ENCODE peak calls at places on chromosomes 11 and 22, in eight cellular contexts. W, Q, O, B, S, E, U and L are unnamed samples.

GRCh38 chr22:45878051-45878764 is 98.8 kb downstream of the WNT7B start:
- DNase-seq in O (no peak), S (no peak), Q (peak), B (no peak), U (no peak), W (no peak), E (no peak), L (peak)

GRCh38 chr11:32990481-32990880 is 25.2 kb upstream of the DEPDC7 start:
- DNase-seq in B (no peak), Q (no peak), O (no peak), U (no peak), W (no peak), E (no peak), S (no peak), L (no peak)

GRCh38 chr11:118927554-118928107 is 1.9 kb upstream of the BCL9L start:
- DNase-seq in O (no peak), S (no peak), U (no peak), Q (no peak), B (no peak), E (no peak), W (no peak), L (no peak)

GRCh38 chr11:12137938-12138731 is 27.7 kb downstream of the MICAL2 start:
- DNase-seq in B (no peak), S (no peak), O (peak), E (no peak), W (no peak), U (no peak), Q (no peak), L (peak)

GRCh38 chr11:31419669-31420068 is 50.0 kb downstream of the DNAJC24 start:
- DNase-seq in E (no peak), O (no peak), B (no peak), S (no peak), Q (no peak), U (no peak), W (no peak), L (no peak)

GRCh38 chr11:135008412-135008811 is 596.4 kb upstream of the B3GAT1 start:
- DNase-seq in U (no peak), B (no peak), E (no peak), W (no peak), S (no peak), Q (no peak), O (no peak), L (no peak)

GRCh38 chr11:69130586-69131566 is 24.9 kb upstream of the SMIM38 start:
- DNase-seq in B (no peak), S (no peak), W (no peak), U (peak), Q (no peak), E (no peak), O (no peak), L (peak)

GRCh38 chr11:29319231-29319630 is 697.6 kb downstream of the KCNA4 start:
- DNase-seq in S (no peak), B (no peak), Q (no peak), U (no peak), O (no peak), W (no peak), E (no peak), L (no peak)

GRCh38 chr11:35619030-35619753 is 932 bp downstream of the FJX1 start:
- DNase-seq in B (peak), U (peak), S (peak), Q (no peak), O (no peak), E (no peak), W (no peak), L (peak)

GRCh38 chr22:49752598-49753091 is 75.0 kb downstream of the BRD1 start:
- DNase-seq in O (no peak), E (no peak), Q (no peak), B (no peak), S (no peak), U (no peak), W (no peak), L (no peak)

GRCh38 chr11:1881442-1882264 is 10.0 kb downstream of the PRR33 start:
- DNase-seq in E (no peak), B (peak), S (no peak), Q (no peak), O (no peak), U (no peak), W (no peak), L (peak)

GRCh38 chr22:28299329-28299728 is 380.3 kb upstream of the PITPNB start:
- DNase-seq in O (no peak), B (no peak), S (no peak), E (no peak), U (no peak), W (no peak), Q (no peak), L (no peak)

GRCh38 chr11:32334822-32335221 is 100.5 kb downstream of the WT1 start:
- DNase-seq in S (peak), W (peak), E (no peak), B (peak), Q (no peak), O (no peak), U (peak), L (no peak)

GRCh38 chr11:78784321-78785061 is 209.8 kb upstream of the NARS2 start:
- DNase-seq in Q (no peak), B (no peak), U (no peak), W (no peak), E (no peak), O (no peak), S (no peak), L (no peak)

GRCh38 chr11:6979365-6979764 is 40.8 kb downstream of the ZNF214 start:
- DNase-seq in S (no peak), W (no peak), E (no peak), U (no peak), Q (no peak), O (no peak), B (no peak), L (no peak)

GRCh38 chr22:37301144-37301820 is 19.0 kb downstream of the CYTH4 start:
- DNase-seq in Q (no peak), W (no peak), U (no peak), S (no peak), O (no peak), B (no peak), E (no peak), L (no peak)

GRCh38 chr11:69251639-69252493 is 42.1 kb upstream of the MYEOV start:
- DNase-seq in S (no peak), O (no peak), Q (no peak), W (no peak), B (no peak), U (no peak), E (no peak), L (peak)

GRCh38 chr22:43837666-43838065 is 24.6 kb downstream of the SULT4A1 start:
- DNase-seq in E (no peak), Q (no peak), U (peak), B (no peak), S (no peak), W (no peak), O (no peak), L (no peak)

GRCh38 chr11:85028329-85029101 is 598.6 kb downstream of the DLG2 start:
- DNase-seq in Q (no peak), B (no peak), U (no peak), W (no peak), S (no peak), O (no peak), E (no peak), L (no peak)

GRCh38 chr22:23279781-23280180 is 99.5 kb downstream of the BCR start:
- DNase-seq in U (no peak), O (no peak), B (no peak), Q (no peak), E (no peak), S (no peak), W (no peak), L (no peak)

GRCh38 chr11:66369073-66369894 is 2.3 kb downstream of the SLC29A2 start:
- DNase-seq in Q (no peak), S (no peak), O (no peak), U (no peak), W (no peak), E (no peak), B (no peak), L (peak)

GRCh38 chr22:17706451-17706900 is 67.8 kb downstream of the BID start:
- DNase-seq in U (peak), E (no peak), Q (no peak), O (peak), B (peak), W (peak), S (peak), L (no peak)

GRCh38 chr11:116879789-116880402 is 42.5 kb upstream of the APOA1 start:
- DNase-seq in O (no peak), B (no peak), Q (peak), E (peak), W (peak), S (no peak), U (peak), L (no peak)

GRCh38 chr22:44328326-44328725 is 15.6 kb upstream of the SHISAL1 start:
- DNase-seq in W (no peak), U (no peak), S (no peak), E (no peak), B (no peak), O (no peak), Q (no peak), L (no peak)